ENCODE peak calls at places on chromosomes 5 and 9, in five cellular contexts. K is NB4, M is left ventricle myocardium inferior, Q is fibroblast of lung, S is tibial artery. P is an unnamed sample.

GRCh38 chr9:80874276-80874675 is 815.1 kb downstream of the TLE1 start:
- DNase-seq in K (no peak), M (no peak), Q (peak), S (no peak), P (peak)

GRCh38 chr9:88784960-88785359 is 206.3 kb upstream of the S1PR3 start:
- DNase-seq in K (no peak), M (no peak), Q (no peak), S (no peak), P (no peak)

GRCh38 chr9:93083592-93084470 is 12.2 kb upstream of the CARD19 start:
- DNase-seq in K (no peak), M (no peak), Q (no peak), S (peak), P (no peak)

GRCh38 chr9:73683862-73684591 is 532.4 kb downstream of the ANXA1 start:
- DNase-seq in K (peak), M (no peak), Q (peak), S (no peak), P (peak)

GRCh38 chr5:33975846-33976245 is 8.6 kb downstream of the SLC45A2 start:
- DNase-seq in K (no peak), M (no peak), Q (peak), S (no peak), P (no peak)

GRCh38 chr9:72315089-72315509 is 49.9 kb downstream of the ZFAND5 start:
- DNase-seq in K (peak), M (peak), Q (no peak), S (peak), P (peak)

GRCh38 chr5:122473138-122473843 is 161.3 kb downstream of the SNCAIP start:
- DNase-seq in K (peak), M (no peak), Q (no peak), S (no peak), P (no peak)

GRCh38 chr9:77750284-77750683 is 102.2 kb upstream of the GNA14 start:
- DNase-seq in K (no peak), M (no peak), Q (peak), S (no peak), P (no peak)

GRCh38 chr5:178111925-178112324 is 1.4 kb upstream of the N4BP3 start:
- DNase-seq in K (no peak), M (no peak), Q (no peak), S (no peak), P (no peak)

GRCh38 chr5:55904152-55904551 is 53.0 kb downstream of the IL31RA start:
- DNase-seq in K (no peak), M (peak), Q (peak), S (no peak), P (peak)

GRCh38 chr9:117714282-117714681 is 10.1 kb downstream of the TLR4 start:
- DNase-seq in K (peak), M (no peak), Q (no peak), S (no peak), P (no peak)

GRCh38 chr5:108164574-108164973 is 217.3 kb downstream of the FBXL17 start:
- DNase-seq in K (no peak), M (no peak), Q (no peak), S (no peak), P (no peak)

GRCh38 chr9:119009253-119009652 is 360.0 kb downstream of the BRINP1 start:
- DNase-seq in K (no peak), M (no peak), Q (peak), S (no peak), P (no peak)

GRCh38 chr5:168317521-168318147 is 26.2 kb downstream of the WWC1 start:
- DNase-seq in K (no peak), M (no peak), Q (peak), S (no peak), P (peak)

GRCh38 chr5:125685771-125686170 is 737.4 kb upstream of the GRAMD2B start:
- DNase-seq in K (no peak), M (no peak), Q (peak), S (no peak), P (no peak)

GRCh38 chr5:81724108-81724507 is 26.8 kb downstream of the SSBP2 start:
- DNase-seq in K (no peak), M (no peak), Q (no peak), S (no peak), P (no peak)

GRCh38 chr5:78930742-78931141 is 54.4 kb downstream of the ARSB start:
- DNase-seq in K (no peak), M (no peak), Q (peak), S (no peak), P (peak)

GRCh38 chr5:149916317-149917072 is 28.1 kb downstream of the PDE6A start:
- DNase-seq in K (no peak), M (no peak), Q (peak), S (no peak), P (no peak)

GRCh38 chr9:89756891-89757537 is 152.2 kb downstream of the GADD45G start:
- DNase-seq in K (no peak), M (peak), Q (no peak), S (no peak), P (no peak)

GRCh38 chr9:121818841-121819430 is 167.5 kb downstream of the DAB2IP start:
- DNase-seq in K (no peak), M (no peak), Q (no peak), S (peak), P (no peak)

GRCh38 chr5:32013658-32014057 is 160.5 kb downstream of the GOLPH3 start:
- DNase-seq in K (peak), M (no peak), Q (no peak), S (no peak), P (no peak)
- TF ChIP-seq CTCF in K (no peak), M (no peak), Q (no peak), S (no peak), P (no peak)

GRCh38 chr9:115367780-115368179 is 249.8 kb upstream of the TNC start:
- DNase-seq in K (no peak), M (no peak), Q (peak), S (no peak), P (no peak)
- H3K4me3 ChIP-seq in K (no peak), M (no peak), Q (no peak), S (no peak), P (no peak)

GRCh38 chr9:91192785-91193657 is 168.7 kb downstream of the AUH start:
- DNase-seq in K (peak), M (peak), Q (peak), S (peak), P (peak)
- TF ChIP-seq CTCF in K (no peak), M (peak), Q (no peak), S (no peak), P (no peak)

DNA sequence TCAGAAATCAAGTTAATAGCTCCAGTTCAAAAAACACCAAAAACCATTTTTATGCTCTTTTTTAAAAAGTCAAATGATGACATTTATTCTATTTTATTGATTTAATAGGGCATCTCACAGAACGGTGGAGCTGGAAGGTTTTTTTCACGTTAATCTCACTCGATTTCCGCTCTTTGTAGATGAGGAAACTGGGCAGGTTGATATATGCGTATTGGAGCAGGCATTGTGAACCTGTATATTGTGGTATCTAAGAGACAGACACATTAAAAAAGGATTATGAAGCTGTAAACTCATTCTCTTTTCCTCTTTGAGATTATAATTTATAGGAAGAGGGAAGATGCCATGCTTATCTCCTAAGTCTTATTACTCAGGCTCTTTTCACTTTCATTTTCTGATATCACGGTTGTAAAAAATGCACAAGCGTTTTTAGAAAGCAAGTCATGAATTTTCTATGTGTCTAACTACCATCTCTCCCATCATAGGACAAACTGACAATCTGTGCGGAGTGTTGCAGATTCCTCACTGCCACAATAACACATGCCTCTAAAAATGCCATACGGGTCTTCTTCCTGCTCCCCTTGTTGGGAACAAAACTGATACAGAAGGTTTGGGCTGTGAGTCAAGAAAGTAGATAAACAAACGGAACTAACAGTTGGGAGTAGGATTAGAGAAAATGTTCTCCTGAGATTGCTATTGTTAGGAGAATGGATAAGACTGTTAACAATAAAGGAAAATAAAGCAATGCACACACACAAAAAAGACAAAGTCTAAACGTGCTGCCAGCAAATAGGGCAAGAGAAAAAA is 1997.7 kb downstream of the MAT2B start:
- DNase-seq in K (no peak), M (no peak), Q (peak), S (no peak), P (no peak)
- H3K4me3 ChIP-seq in K (no peak), M (peak), Q (peak), S (no peak), P (peak)

GRCh38 chr5:29720954-29721353 is 1472.5 kb upstream of the CDH6 start:
- DNase-seq in K (no peak), M (no peak), Q (no peak), S (no peak), P (no peak)
- TF ChIP-seq CTCF in K (no peak), M (no peak), Q (no peak), S (no peak), P (no peak)

GRCh38 chr5:74975582-74975981 is 76.8 kb downstream of the GCNT4 start:
- DNase-seq in K (no peak), M (no peak), Q (no peak), S (no peak), P (no peak)

GRCh38 chr5:74971947-74972460 is 80.4 kb downstream of the GCNT4 start:
- DNase-seq in K (no peak), M (no peak), Q (no peak), S (no peak), P (no peak)

GRCh38 chr5:74973694-74974093 is 78.7 kb downstream of the GCNT4 start:
- DNase-seq in K (no peak), M (no peak), Q (no peak), S (no peak), P (no peak)

GRCh38 chr5:74977475-74977874 is 74.9 kb downstream of the GCNT4 start:
- DNase-seq in K (no peak), M (no peak), Q (no peak), S (no peak), P (no peak)

DNA sequence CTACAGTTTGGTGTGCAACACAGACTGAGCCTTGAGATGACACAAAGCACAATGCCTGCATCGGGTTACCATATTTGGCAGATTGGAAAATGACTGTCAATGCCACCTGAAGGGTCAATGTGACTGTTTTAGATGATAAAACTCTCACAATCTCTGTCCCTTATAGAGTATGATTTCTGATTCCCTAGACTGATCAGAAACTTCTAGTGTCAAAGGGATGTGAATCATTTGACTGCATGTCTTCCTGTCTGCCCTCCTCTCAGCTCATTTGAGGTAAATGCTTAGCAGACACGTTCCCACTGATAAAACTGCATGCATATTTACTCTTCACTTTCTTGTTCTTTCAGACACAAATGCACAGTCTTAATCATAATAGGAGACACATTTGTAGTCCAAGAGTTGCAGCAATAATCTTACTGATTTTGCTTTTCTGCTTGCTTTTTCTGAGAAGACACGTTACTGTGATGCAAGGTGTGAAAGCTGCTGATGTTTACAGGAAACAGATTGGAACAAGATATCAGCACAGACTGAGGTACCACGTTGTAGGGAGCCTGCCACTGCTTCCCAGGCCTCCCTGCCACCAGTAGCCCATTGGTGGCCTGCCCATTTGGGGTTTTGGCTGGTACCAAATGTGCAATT is 77.8 kb downstream of the GCNT4 start:
- DNase-seq in K (no peak), M (no peak), Q (no peak), S (no peak), P (no peak)
- H3K4me3 ChIP-seq in K (no peak), M (no peak), Q (no peak), S (no peak), P (no peak)

GRCh38 chr9:107299437-107299836 is 16.4 kb downstream of the RAD23B start:
- DNase-seq in K (no peak), M (no peak), Q (no peak), S (no peak), P (no peak)
- TF ChIP-seq CTCF in K (no peak), M (no peak), Q (no peak), S (no peak), P (no peak)

GRCh38 chr9:110130791-110131416 is 77.1 kb downstream of the C9orf152 start:
- DNase-seq in K (no peak), M (no peak), Q (no peak), S (no peak), P (no peak)

GRCh38 chr9:110129460-110129859 is 78.5 kb downstream of the C9orf152 start:
- DNase-seq in K (no peak), M (no peak), Q (no peak), S (no peak), P (no peak)

GRCh38 chr9:110131499-110131898 is 76.5 kb downstream of the C9orf152 start:
- DNase-seq in K (no peak), M (no peak), Q (peak), S (no peak), P (no peak)

GRCh38 chr9:110128664-110129329 is 79.2 kb downstream of the C9orf152 start:
- DNase-seq in K (no peak), M (no peak), Q (no peak), S (no peak), P (no peak)

DNA sequence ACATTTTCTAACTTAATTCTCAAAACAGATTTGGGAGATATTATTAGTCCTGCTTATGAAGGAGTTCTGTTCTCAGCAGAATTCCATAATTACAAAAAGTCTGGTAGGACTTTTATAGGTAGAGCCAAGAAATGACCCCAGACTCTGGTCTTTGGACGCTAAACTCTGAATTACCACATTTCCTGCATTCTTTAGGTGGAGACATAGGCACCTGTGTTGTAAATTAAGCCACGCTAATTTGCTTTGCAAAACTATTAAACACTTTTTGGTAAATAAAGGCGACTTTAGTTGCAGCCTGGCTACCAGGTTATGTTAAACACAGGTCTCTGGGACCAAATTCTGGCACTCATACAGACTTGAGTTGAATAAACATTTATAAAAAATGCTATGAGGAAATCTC is 77.7 kb downstream of the C9orf152 start:
- DNase-seq in K (no peak), M (no peak), Q (no peak), S (no peak), P (no peak)
- H3K4me3 ChIP-seq in K (no peak), M (no peak), Q (no peak), S (no peak), P (no peak)

P was measured in astrocyte of the cerebellum.